ENCODE peak calls at places on chromosomes 16 and 17, in seven cellular contexts. U, R, B, D, Y, Z and X are unnamed samples.
A peak's percentile ranks its signal among the peaks of the same experiment; 100 is the strongest.

GRCh38 chr16:66923247-66923851 is 2.0 kb downstream of the RRAD start:
- DNase-seq in Y (no peak), Z (no peak), R (no peak), D (no peak), U (no peak), B (no peak), X (no peak)

GRCh38 chr17:4509402-4509801 is 10.7 kb downstream of the SPNS2 start:
- DNase-seq in D (no peak), Y (no peak), R (no peak), B (no peak), Z (no peak), U (no peak), X (no peak)

GRCh38 chr17:57653279-57653678 is 91.8 kb downstream of the CCDC182 start:
- DNase-seq in Y (no peak), U (no peak), B (no peak), R (no peak), D (no peak), Z (no peak), X (no peak)

GRCh38 chr17:4449736-4450135 is 16.0 kb downstream of the SPNS3 start:
- DNase-seq in D (no peak), R (no peak), U (no peak), B (no peak), Z (no peak), Y (no peak), X (no peak)

GRCh38 chr16:81866820-81867440 is 87.8 kb downstream of the PLCG2 start:
- DNase-seq in U (no peak), D (no peak), B (peak; percentile 35), Y (peak; percentile 49), R (no peak), Z (no peak), X (no peak)

GRCh38 chr17:73135774-73136173 is 29.0 kb upstream of the SSTR2 start:
- DNase-seq in R (no peak), B (no peak), D (no peak), Y (no peak), U (no peak), Z (no peak), X (no peak)

GRCh38 chr16:8924214-8924613 is 39.5 kb downstream of the USP7 start:
- DNase-seq in Z (no peak), Y (no peak), B (peak; percentile 75), R (no peak), U (no peak), D (no peak), X (no peak)

GRCh38 chr16:29992371-29992967 is 2.9 kb downstream of the HIRIP3 start:
- DNase-seq in D (no peak), B (no peak), U (no peak), Z (no peak), Y (no peak), R (no peak), X (no peak)

GRCh38 chr17:75105269-75106080 is 4.3 kb upstream of the ARMC7 start:
- DNase-seq in D (no peak), Y (no peak), B (no peak), Z (peak; percentile 75), U (no peak), R (no peak), X (no peak)

GRCh38 chr17:65994679-65995078 is 197.3 kb downstream of the CEP112 start:
- DNase-seq in D (no peak), U (no peak), B (no peak), Y (no peak), Z (no peak), R (no peak), X (no peak)

GRCh38 chr16:85151603-85152413 is 39.5 kb upstream of the CIBAR2 start:
- DNase-seq in R (no peak), B (no peak), D (no peak), Z (peak; percentile 37), Y (peak; percentile 53), U (peak; percentile 80), X (no peak)

GRCh38 chr17:34412965-34413441 is 50.0 kb upstream of the CCL1 start:
- DNase-seq in D (no peak), U (no peak), B (no peak), Z (no peak), Y (no peak), R (no peak), X (peak; percentile 25)

GRCh38 chr17:41913798-41914197 is 5.0 kb downstream of the ACLY start:
- DNase-seq in Z (no peak), B (no peak), D (no peak), U (no peak), Y (no peak), R (no peak), X (no peak)